ENCODE peak calls at places on chromosome 3, in five cellular contexts. I, E, R, Y and V are unnamed samples.

GRCh38 chr3:191357909-191358308 is 27.6 kb upstream of the UTS2B start:
- DNase-seq in I (no peak), E (no peak), R (no peak), Y (no peak), V (no peak)

GRCh38 chr3:41103200-41103599 is 96.1 kb upstream of the CTNNB1 start:
- DNase-seq in I (no peak), E (no peak), R (no peak), Y (no peak), V (no peak)

GRCh38 chr3:13716540-13717221 is 163.2 kb downstream of the WNT7A start:
- DNase-seq in I (no peak), E (no peak), R (no peak), Y (peak), V (no peak)

GRCh38 chr3:188090626-188091309 is 63.2 kb upstream of the LPP start:
- DNase-seq in I (peak), E (no peak), R (no peak), Y (no peak), V (no peak)

GRCh38 chr3:64207289-64208086 is 17.8 kb downstream of the PRICKLE2 start:
- DNase-seq in I (no peak), E (no peak), R (no peak), Y (no peak), V (no peak)

GRCh38 chr3:8840556-8840955 is 71.1 kb upstream of the OXTR start:
- DNase-seq in I (no peak), E (no peak), R (no peak), Y (no peak), V (no peak)

GRCh38 chr3:47421741-47422649 is 41.2 kb downstream of the PTPN23 start:
- DNase-seq in I (peak), E (peak), R (no peak), Y (peak), V (peak)

GRCh38 chr3:10517616-10518015 is 12.2 kb upstream of the ATP2B2 start:
- DNase-seq in I (no peak), E (no peak), R (no peak), Y (peak), V (no peak)

GRCh38 chr3:43968465-43968864 is 273.2 kb upstream of the TOPAZ1 start:
- DNase-seq in I (peak), E (no peak), R (no peak), Y (no peak), V (no peak)

GRCh38 chr3:58151637-58152036 is 59.1 kb downstream of the DNASE1L3 start:
- DNase-seq in I (no peak), E (no peak), R (no peak), Y (no peak), V (no peak)

GRCh38 chr3:87191175-87191574 is 35.9 kb upstream of the CHMP2B start:
- DNase-seq in I (peak), E (no peak), R (no peak), Y (no peak), V (no peak)

GRCh38 chr3:27335571-27335970 is 33.6 kb downstream of the NEK10 start:
- DNase-seq in I (no peak), E (no peak), R (no peak), Y (no peak), V (no peak)

GRCh38 chr3:5197470-5198312 is 10.2 kb downstream of the EDEM1 start:
- DNase-seq in I (no peak), E (no peak), R (no peak), Y (no peak), V (no peak)

GRCh38 chr3:85603378-85603777 is 644.6 kb downstream of the CADM2 start:
- DNase-seq in I (no peak), E (no peak), R (no peak), Y (no peak), V (no peak)

GRCh38 chr3:78143000-78143399 is 1103.1 kb downstream of the ROBO2 start:
- DNase-seq in I (no peak), E (no peak), R (no peak), Y (no peak), V (no peak)

GRCh38 chr3:63753567-63753966 is 65.5 kb upstream of the C3orf49 start:
- DNase-seq in I (no peak), E (no peak), R (peak), Y (no peak), V (no peak)

GRCh38 chr3:38084969-38085942 is 46.2 kb downstream of the DLEC1 start:
- DNase-seq in I (no peak), E (no peak), R (no peak), Y (no peak), V (no peak)

GRCh38 chr3:65665922-65666321 is 372.8 kb downstream of the MAGI1 start:
- DNase-seq in I (no peak), E (no peak), R (no peak), Y (no peak), V (no peak)

GRCh38 chr3:9000041-9000440 is 36.8 kb upstream of the RAD18 start:
- DNase-seq in I (no peak), E (no peak), R (no peak), Y (no peak), V (no peak)

GRCh38 chr3:13086594-13086993 is 13.4 kb upstream of the IQSEC1 start:
- DNase-seq in I (no peak), E (no peak), R (no peak), Y (no peak), V (no peak)

GRCh38 chr3:155112661-155113389 is 32.7 kb downstream of the MME start:
- DNase-seq in I (no peak), E (no peak), R (no peak), Y (no peak), V (no peak)

GRCh38 chr3:83033123-83033522 is 1271.7 kb upstream of the GBE1 start:
- DNase-seq in I (no peak), E (no peak), R (no peak), Y (no peak), V (no peak)

GRCh38 chr3:50330330-50330729 is 2.3 kb upstream of the TUSC2 start:
- DNase-seq in I (no peak), E (no peak), R (no peak), Y (no peak), V (no peak)

GRCh38 chr3:192186508-192186907 is 540.8 kb downstream of the FGF12 start:
- DNase-seq in I (no peak), E (no peak), R (no peak), Y (no peak), V (no peak)

GRCh38 chr3:193662757-193663322 is 69.8 kb downstream of the OPA1 start:
- DNase-seq in I (no peak), E (no peak), R (no peak), Y (no peak), V (no peak)

GRCh38 chr3:95154775-95155174 is 1091.9 kb downstream of the NSUN3 start:
- DNase-seq in I (no peak), E (no peak), R (no peak), Y (no peak), V (peak)